ENCODE peak calls at places on chromosomes 4 and X, in four cellular contexts. K, V, P and A are unnamed samples.
A peak's percentile ranks its signal among the peaks of the same experiment; 100 is the strongest.

GRCh38 chr4:82957045-82957444 is 53.6 kb downstream of the LIN54 start:
- DNase-seq in K (no peak), P (no peak), V (no peak), A (no peak)

GRCh38 chrX:30865020-30865419 is 24.0 kb downstream of the TAB3 start:
- DNase-seq in V (no peak), P (peak; percentile 20), K (peak; percentile 3), A (no peak)

GRCh38 chrX:56787734-56788152 is 58.7 kb downstream of the NBDY start:
- DNase-seq in P (no peak), K (no peak), V (no peak), A (no peak)

GRCh38 chr4:18923496-18924161 is 902.1 kb upstream of the LCORL start:
- DNase-seq in V (no peak), P (no peak), K (no peak), A (no peak)

GRCh38 chr4:95510145-95510544 is 38.6 kb downstream of the UNC5C start:
- DNase-seq in V (no peak), P (peak; percentile 3), K (peak; percentile 68), A (no peak)

GRCh38 chrX:106862972-106863688 is 40.0 kb downstream of the RIPPLY1 start:
- DNase-seq in K (peak; percentile 10), P (peak; percentile 20), V (no peak), A (peak; percentile 1)

GRCh38 chr4:96317924-96318323 is 478.0 kb downstream of the PDHA2 start:
- DNase-seq in K (no peak), V (no peak), P (no peak), A (no peak)

GRCh38 chrX:53435997-53436396 is 1.8 kb upstream of the HSD17B10 start:
- DNase-seq in P (peak; percentile 80), V (peak; percentile 35), K (peak; percentile 72), A (peak; percentile 66)

GRCh38 chr4:21543514-21543913 is 405.1 kb downstream of the KCNIP4 start:
- DNase-seq in P (no peak), V (no peak), K (no peak), A (no peak)

GRCh38 chr4:134548052-134548628 is 346.6 kb upstream of the PABPC4L start:
- DNase-seq in V (no peak), K (no peak), P (no peak), A (no peak)

GRCh38 chrX:103414561-103414960 is 38.2 kb downstream of the BEX3 start:
- DNase-seq in P (no peak), V (no peak), K (no peak), A (no peak)

GRCh38 chr4:166324321-166324720 is 451.3 kb downstream of the TLL1 start:
- DNase-seq in K (peak; percentile 38), P (peak; percentile 43), V (no peak), A (no peak)

GRCh38 chr4:187354740-187355139 is 631.1 kb upstream of the FAT1 start:
- DNase-seq in K (no peak), V (no peak), P (no peak), A (no peak)

GRCh38 chr4:170087163-170087700 is 2.5 kb downstream of the AADAT start:
- DNase-seq in K (peak; percentile 52), P (no peak), V (no peak), A (no peak)

GRCh38 chr4:4182835-4183568 is 43.7 kb downstream of the OTOP1 start:
- DNase-seq in K (peak; percentile 15), V (no peak), P (peak; percentile 19), A (peak; percentile 13)

GRCh38 chrX:112646651-112647050 is 33.1 kb downstream of the LHFPL1 start:
- DNase-seq in V (no peak), K (no peak), P (no peak), A (no peak)

GRCh38 chr4:139297001-139297410 is 4.3 kb upstream of the NAA15 start:
- DNase-seq in V (no peak), P (peak; percentile 63), K (no peak), A (no peak)

GRCh38 chrX:21996872-21997271 is 35.3 kb upstream of the PHEX start:
- DNase-seq in V (no peak), P (peak; percentile 67), K (peak; percentile 83), A (no peak)

GRCh38 chr4:98663226-98664006 is 5.0 kb upstream of the TSPAN5 start:
- DNase-seq in P (no peak), V (peak; percentile 41), K (no peak), A (peak; percentile 73)

GRCh38 chr4:8860096-8860891 is 11.3 kb downstream of the HMX1 start:
- DNase-seq in P (no peak), K (no peak), V (no peak), A (no peak)

GRCh38 chr4:98659106-98659592 is 738 bp upstream of the TSPAN5 start:
- DNase-seq in K (peak; percentile 54), V (no peak), P (peak; percentile 70), A (no peak)

GRCh38 chrX:15050395-15050794 is 177.2 kb downstream of the MOSPD2 start:
- DNase-seq in P (no peak), K (no peak), V (no peak), A (no peak)

GRCh38 chrX:53071064-53071463 is 11.1 kb upstream of the TSPYL2 start:
- DNase-seq in K (no peak), P (no peak), V (no peak), A (no peak)

GRCh38 chr4:179671609-179672008 is 2229.4 kb upstream of the AGA start:
- DNase-seq in P (peak; percentile 40), V (no peak), K (no peak), A (no peak)

GRCh38 chr4:154944996-154945395 is 163.9 kb downstream of the RBM46 start:
- DNase-seq in K (no peak), P (no peak), V (no peak), A (no peak)

GRCh38 chrX:2898861-2899512 is 30.2 kb downstream of the ARSD start:
- DNase-seq in V (no peak), P (no peak), K (no peak), A (no peak)

GRCh38 chr4:37674446-37674845 is 11.7 kb downstream of the RELL1 start:
- DNase-seq in K (no peak), V (no peak), P (no peak), A (no peak)

GRCh38 chr4:102642571-102643298 is 118.0 kb downstream of the MANBA start:
- DNase-seq in V (no peak), K (peak; percentile 72), P (peak; percentile 11), A (no peak)

GRCh38 chr4:1611501-1611870 is 72.6 kb downstream of the FAM53A start:
- DNase-seq in V (no peak), P (no peak), K (no peak), A (no peak)

GRCh38 chr4:152290522-152290921 is 245.4 kb downstream of the FBXW7 start:
- DNase-seq in V (no peak), P (no peak), K (no peak), A (no peak)

GRCh38 chr4:135365065-135365464 is 1163.5 kb upstream of the PABPC4L start:
- DNase-seq in K (peak; percentile 52), P (peak; percentile 74), V (no peak), A (no peak)

GRCh38 chr4:53640576-53641459 is 49.5 kb upstream of the LNX1 start:
- DNase-seq in V (no peak), P (no peak), K (no peak), A (no peak)

GRCh38 chr4:89567936-89568335 is 260.3 kb upstream of the GPRIN3 start:
- DNase-seq in V (no peak), K (no peak), P (no peak), A (no peak)